ENCODE peak calls at places on chromosomes 5 and 9, in eight cellular contexts. K is fibroblast of lung, S is SK-N-DZ, A is AG04450, V is retina, L is HEK293T, H is occipital lobe, G is posterior vena cava. J is an unnamed sample.
A peak's percentile ranks its signal among the peaks of the same experiment; 100 is the strongest.

GRCh38 chr5:159031513-159031912 is 68.2 kb downstream of the EBF1 start:
- DNase-seq in K (peak; percentile 69), H (no peak), A (no peak), G (no peak), S (no peak), L (no peak), V (no peak), J (peak; percentile 55)

GRCh38 chr9:38000332-38000731 is 68.7 kb downstream of the SHB start:
- DNase-seq in S (no peak), H (no peak), K (no peak), V (no peak), G (peak; percentile 70), L (no peak), A (no peak), J (no peak)

GRCh38 chr5:149039501-149039900 is 23.4 kb downstream of the SH3TC2 start:
- DNase-seq in A (no peak), H (no peak), S (no peak), K (no peak), L (no peak), V (no peak), G (no peak), J (no peak)

GRCh38 chr5:97986069-97986468 is 787.4 kb upstream of the RGMB start:
- DNase-seq in H (no peak), G (no peak), S (no peak), A (no peak), V (no peak), K (peak; percentile 66), L (no peak), J (peak; percentile 22)

GRCh38 chr5:2266668-2267240 is 384.0 kb upstream of the IRX4 start:
- DNase-seq in L (no peak), S (no peak), G (no peak), K (no peak), H (no peak), A (no peak), V (peak; percentile 49), J (no peak)

GRCh38 chr9:10479172-10479571 is 133.6 kb downstream of the PTPRD start:
- DNase-seq in A (no peak), K (no peak), G (no peak), V (no peak), S (peak; percentile 0), L (peak; percentile 6), H (no peak), J (no peak)

GRCh38 chr9:136740971-136741884 is 1.5 kb downstream of the LCN10 start:
- DNase-seq in S (no peak), H (no peak), G (no peak), L (no peak), A (no peak), V (no peak), K (no peak), J (no peak)

GRCh38 chr5:6767481-6768063 is 54.3 kb downstream of the TENT4A start:
- DNase-seq in A (no peak), S (no peak), L (no peak), H (no peak), G (no peak), V (no peak), K (no peak), J (no peak)

GRCh38 chr9:116287721-116288120 is 134.1 kb downstream of the PAPPA start:
- DNase-seq in S (no peak), K (peak; percentile 85), A (no peak), V (no peak), G (no peak), L (no peak), H (no peak), J (peak; percentile 52)

GRCh38 chr9:89375181-89375760 is 57.0 kb downstream of the SECISBP2 start:
- DNase-seq in L (peak; percentile 15), V (peak; percentile 36), A (no peak), S (peak; percentile 42), H (no peak), G (no peak), K (no peak), J (no peak)

GRCh38 chr5:157384971-157385709 is 74.9 kb upstream of the NIPAL4 start:
- DNase-seq in L (no peak), A (peak; percentile 97), G (peak; percentile 86), K (peak; percentile 100), H (no peak), V (no peak), S (peak; percentile 84), J (peak; percentile 98)

GRCh38 chr5:92092239-92092638 is 709.1 kb upstream of the ARRDC3 start:
- DNase-seq in G (no peak), S (no peak), H (no peak), L (no peak), K (no peak), A (no peak), V (no peak), J (no peak)